ENCODE peak calls at places on chromosomes 12 and 14, in four cellular contexts. R is effector CD8-positive, alpha-beta T cell; A is GM18507; K is activated T-helper 1 cell treated with anti-CD3 and anti-CD28 coated beads, Interleukin-2, amount 50 U/mL, for 16 hours. P is an unnamed sample.

GRCh38 chr12:51997156-51997555 is 9.6 kb upstream of the TAMALIN start:
- DNase-seq in R (no peak), A (no peak), K (no peak), P (no peak)

GRCh38 chr12:18749381-18749957 is 11.6 kb downstream of the CAPZA3 start:
- DNase-seq in R (no peak), A (no peak), K (no peak), P (no peak)

GRCh38 chr14:95620659-95621059 is 65.6 kb upstream of the TCL1B start:
- DNase-seq in R (no peak), A (no peak), K (peak), P (no peak)

GRCh38 chr12:91890742-91891141 is 254.9 kb downstream of the BTG1 start:
- DNase-seq in R (no peak), A (no peak), K (no peak), P (no peak)

GRCh38 chr14:29390046-29390841 is 537.4 kb downstream of the PRKD1 start:
- DNase-seq in R (no peak), A (no peak), K (no peak), P (peak)

GRCh38 chr14:92589213-92589852 is 75.8 kb downstream of the RIN3 start:
- DNase-seq in R (no peak), A (no peak), K (no peak), P (no peak)

GRCh38 chr12:63068857-63069442 is 82.1 kb downstream of the AVPR1A start:
- DNase-seq in R (no peak), A (no peak), K (no peak), P (peak)

GRCh38 chr12:50296554-50296953 is 13.2 kb upstream of the LIMA1 start:
- DNase-seq in R (no peak), A (no peak), K (no peak), P (no peak)

GRCh38 chr12:123237646-123238329 is 4.6 kb downstream of the MTRFR start:
- DNase-seq in R (peak), A (no peak), K (peak), P (peak)

GRCh38 chr14:103828315-103828967 is 18.9 kb downstream of the PPP1R13B start:
- DNase-seq in R (no peak), A (no peak), K (no peak), P (no peak)

GRCh38 chr12:112868459-112869041 is 38.2 kb upstream of the OAS1 start:
- DNase-seq in R (no peak), A (no peak), K (no peak), P (no peak)

GRCh38 chr14:68392393-68393085 is 400.3 kb downstream of the ZFP36L1 start:
- DNase-seq in R (no peak), A (no peak), K (no peak), P (peak)

GRCh38 chr14:95034806-95035205 is 122.5 kb downstream of the DICER1 start:
- DNase-seq in R (no peak), A (no peak), K (no peak), P (no peak)

GRCh38 chr12:64160021-64160717 is 61.9 kb downstream of the KICS2 start:
- DNase-seq in R (no peak), A (no peak), K (no peak), P (no peak)

GRCh38 chr12:122336015-122336946 is 70.0 kb upstream of the VPS33A start:
- DNase-seq in R (peak), A (peak), K (peak), P (no peak)

GRCh38 chr12:31005256-31005943 is 68.3 kb upstream of the DDX11 start:
- DNase-seq in R (no peak), A (no peak), K (no peak), P (no peak)

GRCh38 chr14:23347406-23348296 is 5.0 kb downstream of the SLC22A17 start:
- DNase-seq in R (no peak), A (no peak), K (no peak), P (no peak)

GRCh38 chr14:54653764-54654469 is 87.0 kb downstream of the SAMD4A start:
- DNase-seq in R (no peak), A (no peak), K (no peak), P (no peak)

GRCh38 chr12:66036317-66036716 is 94.2 kb downstream of the LLPH start:
- DNase-seq in R (no peak), A (no peak), K (no peak), P (no peak)

GRCh38 chr12:128267246-128267622 is 264 bp downstream of the TMEM132C start:
- DNase-seq in R (no peak), A (no peak), K (no peak), P (no peak)

GRCh38 chr14:67240168-67240932 is 885 bp upstream of the PALS1 start:
- DNase-seq in R (peak), A (no peak), K (peak), P (no peak)

GRCh38 chr14:99733551-99734405 is 49.7 kb downstream of the CYP46A1 start:
- DNase-seq in R (no peak), A (no peak), K (no peak), P (no peak)

GRCh38 chr12:108373111-108373510 is 34.0 kb upstream of the CMKLR1 start:
- DNase-seq in R (no peak), A (no peak), K (no peak), P (no peak)

GRCh38 chr14:104471114-104471513 is 108.5 kb upstream of the C14orf180 start:
- DNase-seq in R (no peak), A (no peak), K (no peak), P (no peak)

GRCh38 chr12:111037047-111037446 is 116.7 kb upstream of the MYL2 start:
- DNase-seq in R (no peak), A (no peak), K (no peak), P (no peak)

GRCh38 chr12:76547526-76547925 is 12.0 kb downstream of the OSBPL8 start:
- DNase-seq in R (no peak), A (no peak), K (no peak), P (no peak)

GRCh38 chr14:28754209-28754985 is 12.2 kb upstream of the FOXG1 start:
- DNase-seq in R (no peak), A (no peak), K (no peak), P (peak)

GRCh38 chr12:130764073-130764472 is 48.0 kb upstream of the RIMBP2 start:
- DNase-seq in R (no peak), A (no peak), K (no peak), P (no peak)